ENCODE peak calls at places on chromosomes 1 and 21, in seven cellular contexts. H is A549, B is uterus, Q is H54, N is heart left ventricle, T is IMR-90, E is HCT116. D is an unnamed sample.

GRCh38 chr1:74693473-74693872 is 19.9 kb upstream of the ERICH3 start:
- DNase-seq in E (no peak), Q (no peak), B (no peak), N (no peak), T (peak), H (no peak), D (no peak)

GRCh38 chr1:157880621-157881020 is 39.0 kb upstream of the CD5L start:
- DNase-seq in Q (no peak), N (no peak), B (no peak), E (no peak), H (no peak), T (no peak), D (no peak)

GRCh38 chr1:220045356-220046051 is 801 bp downstream of the EPRS1 start:
- DNase-seq in T (no peak), H (peak), E (no peak), Q (no peak), N (no peak), B (no peak), D (peak)

GRCh38 chr1:93177991-93178390 is 2.2 kb downstream of the TMED5 start:
- DNase-seq in T (peak), Q (no peak), B (no peak), H (no peak), N (no peak), E (no peak), D (peak)

GRCh38 chr1:8115769-8116167 is 89.7 kb upstream of the ERRFI1 start:
- DNase-seq in Q (no peak), N (no peak), H (no peak), T (no peak), B (no peak), E (no peak), D (no peak)

GRCh38 chr1:213994888-213995287 is 7.1 kb downstream of the PROX1 start:
- DNase-seq in E (no peak), N (no peak), H (no peak), T (no peak), Q (no peak), B (no peak), D (no peak)

GRCh38 chr1:178279287-178279686 is 185.4 kb downstream of the RASAL2 start:
- DNase-seq in N (no peak), E (no peak), H (no peak), Q (no peak), B (no peak), T (no peak), D (no peak)

GRCh38 chr1:17090844-17091243 is 28.4 kb downstream of the PADI2 start:
- DNase-seq in T (no peak), B (no peak), E (no peak), H (no peak), N (no peak), Q (peak), D (no peak)

GRCh38 chr1:117007719-117008013 is 6.1 kb downstream of the CD101 start:
- DNase-seq in T (no peak), H (no peak), B (no peak), Q (no peak), N (no peak), E (no peak), D (no peak)

GRCh38 chr1:29851666-29852065 is 615.3 kb downstream of the PTPRU start:
- DNase-seq in H (no peak), T (no peak), Q (no peak), E (no peak), B (no peak), N (no peak), D (no peak)

GRCh38 chr1:113248494-113248893 is 141.8 kb upstream of the MAGI3 start:
- DNase-seq in E (no peak), B (no peak), N (no peak), Q (no peak), H (no peak), T (no peak), D (no peak)

DNA sequence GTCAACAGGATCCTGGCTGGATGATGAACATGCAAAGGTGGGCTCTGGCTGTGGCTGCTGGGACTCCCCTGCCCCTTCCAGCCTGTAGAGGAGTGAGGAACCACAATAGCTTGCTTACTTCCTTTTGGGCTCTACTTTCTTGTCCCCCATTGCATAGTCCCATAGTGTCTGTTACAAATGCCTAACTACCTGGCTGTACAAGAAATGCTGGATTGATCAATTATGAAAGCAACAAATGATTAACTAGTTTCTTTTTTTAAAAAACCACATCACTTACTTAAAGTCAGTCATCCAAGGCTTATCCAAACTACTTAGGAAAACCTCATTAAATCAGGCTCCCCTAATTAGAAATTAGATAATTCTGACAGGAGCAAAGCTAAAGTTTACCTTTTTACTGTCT is 514.1 kb upstream of the PKN2 start:
- DNase-seq in H (no peak), N (no peak), B (no peak), Q (no peak), E (no peak), T (no peak), D (no peak)
- TF ChIP-seq POLR2A in H (no peak), N (no peak), B (no peak), Q (no peak), E (no peak), T (no peak), D (no peak)

GRCh38 chr21:39385299-39386145 is 36.6 kb upstream of the HMGN1 start:
- DNase-seq in T (peak), B (peak), E (no peak), N (peak), H (peak), Q (no peak), D (peak)
- TF ChIP-seq POLR2A in T (no peak), B (no peak), E (no peak), N (peak), H (peak), Q (no peak), D (no peak)

DNA sequence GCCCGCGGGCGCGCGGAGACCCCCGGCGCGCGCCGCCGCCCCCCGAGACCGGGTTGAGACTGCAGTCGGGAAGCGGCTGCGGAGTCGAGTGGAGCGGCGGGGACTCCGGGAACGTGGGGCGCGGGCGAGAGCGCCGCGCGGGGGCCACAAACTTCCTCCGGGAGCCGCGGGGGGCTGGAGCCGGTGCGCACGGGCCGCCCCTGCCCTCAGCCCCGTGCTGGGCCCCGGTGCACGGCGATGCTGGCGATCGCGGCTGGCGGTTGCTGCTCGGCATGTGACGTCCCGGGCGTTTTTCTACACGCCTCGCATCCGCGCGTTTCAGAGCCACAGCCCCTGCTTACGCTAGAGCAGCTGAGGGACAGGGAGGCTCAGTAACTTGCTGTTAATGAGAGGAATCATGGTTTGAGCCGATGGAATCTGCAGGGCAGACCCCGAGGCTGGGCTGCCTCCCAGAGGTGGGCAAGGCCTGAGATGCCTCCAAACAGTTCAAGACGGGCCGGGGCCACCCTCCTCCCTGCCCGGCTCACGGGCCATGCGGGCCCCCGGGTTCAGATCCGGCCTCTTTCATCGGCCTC is 520 bp downstream of the TMEM201 start:
- DNase-seq in Q (no peak), B (peak), E (no peak), H (no peak), T (peak), N (no peak), D (peak)
- TF ChIP-seq POLR2A in Q (no peak), B (no peak), E (no peak), H (no peak), T (no peak), N (no peak), D (no peak)

GRCh38 chr1:244970236-244970652 is 105.9 kb upstream of the HNRNPU start:
- DNase-seq in Q (peak), T (peak), E (peak), B (no peak), N (peak), H (no peak), D (peak)
- TF ChIP-seq POLR2A in Q (peak), T (no peak), E (no peak), B (peak), N (peak), H (peak), D (no peak)

GRCh38 chr1:248860007-248860406 is 1.1 kb upstream of the ZNF692 start:
- DNase-seq in N (no peak), H (no peak), B (no peak), Q (no peak), T (no peak), E (no peak), D (no peak)

GRCh38 chr1:248857749-248858095 is 1.2 kb downstream of the ZNF692 start:
- DNase-seq in T (no peak), B (no peak), N (no peak), E (no peak), Q (no peak), H (no peak), D (no peak)

GRCh38 chr1:248858891-248859889 is at the start of gene ZNF692:
- DNase-seq in E (peak), B (peak), N (peak), T (peak), Q (peak), H (peak), D (peak)

GRCh38 chr1:248857201-248857600 is 1.7 kb downstream of the ZNF692 start:
- DNase-seq in E (no peak), N (no peak), T (no peak), B (no peak), H (no peak), Q (no peak), D (no peak)

DNA sequence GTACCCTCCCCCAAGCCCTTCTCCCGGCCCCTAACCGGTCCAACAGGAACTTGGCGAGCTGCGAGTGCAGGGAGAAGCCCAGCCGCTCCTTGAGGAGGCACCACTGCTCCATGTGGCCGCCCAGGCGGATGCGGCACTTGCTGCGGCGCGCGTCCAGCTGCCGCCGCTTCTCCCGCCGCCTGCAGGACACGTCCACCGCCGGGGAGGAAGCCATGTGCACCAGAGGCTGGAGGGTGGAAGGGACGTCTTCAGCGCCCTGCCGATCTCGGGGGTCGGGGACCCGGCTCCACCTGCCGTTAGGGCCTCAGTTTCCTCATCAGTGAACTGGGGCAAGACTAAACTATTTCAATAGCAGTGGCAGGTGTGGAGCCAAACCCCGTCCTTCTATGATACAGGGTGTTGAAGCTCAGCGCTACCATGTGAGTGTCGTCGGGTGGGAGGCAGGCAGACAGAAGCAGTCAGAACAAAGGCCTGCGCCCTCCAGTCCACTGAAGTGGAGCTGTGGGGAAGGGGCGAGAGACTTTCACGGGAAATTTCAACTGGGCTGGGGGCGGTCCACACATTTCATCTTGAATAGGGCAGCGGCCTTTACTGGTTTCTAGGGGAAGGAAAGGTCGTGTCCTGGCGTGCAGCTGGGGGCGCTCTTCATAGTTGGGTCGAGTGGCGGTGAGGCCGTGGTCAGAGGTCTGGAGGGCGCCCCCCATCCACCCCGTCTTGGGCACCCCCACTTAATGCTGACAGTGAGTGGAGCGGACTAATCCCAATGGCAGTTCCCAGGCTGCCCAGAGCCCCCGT is 592 bp downstream of the ZNF692 start:
- DNase-seq in E (peak), H (peak), Q (no peak), T (peak), N (peak), B (peak), D (peak)
- TF ChIP-seq POLR2A in E (peak), H (peak), Q (peak), T (no peak), N (no peak), B (no peak), D (peak)

D was measured in erythroblast.